ENCODE peak calls at places on chromosome 20, in five cellular contexts. F is GM06990, G is NB4, T is neural progenitor cell, K is astrocyte of the spinal cord. E is an unnamed sample.

GRCh38 chr20:32329817-32330554 is 28.1 kb upstream of the ASXL1 start:
- DNase-seq in F (no peak), G (no peak), T (no peak), K (no peak), E (no peak)

GRCh38 chr20:47196091-47197081 is 160.1 kb downstream of the ZMYND8 start:
- DNase-seq in F (peak), G (peak), T (peak), K (peak), E (peak)

GRCh38 chr20:21577551-21577950 is 63.7 kb upstream of the NKX2-2 start:
- DNase-seq in F (no peak), G (no peak), T (no peak), K (no peak), E (no peak)

GRCh38 chr20:16865406-16865805 is 117.2 kb downstream of the OTOR start:
- DNase-seq in F (no peak), G (no peak), T (no peak), K (no peak), E (no peak)

GRCh38 chr20:31517373-31517772 is 3.1 kb downstream of the HM13 start:
- DNase-seq in F (no peak), G (peak), T (peak), K (peak), E (peak)

GRCh38 chr20:45765980-45766379 is 25.7 kb downstream of the WFDC3 start:
- DNase-seq in F (no peak), G (no peak), T (no peak), K (no peak), E (no peak)

GRCh38 chr20:42567409-42567808 is 622.3 kb downstream of the PTPRT start:
- DNase-seq in F (no peak), G (no peak), T (no peak), K (no peak), E (no peak)

GRCh38 chr20:6501061-6501460 is 266.4 kb upstream of the BMP2 start:
- DNase-seq in F (no peak), G (peak), T (no peak), K (peak), E (peak)

GRCh38 chr20:62860924-62861691 is 514 bp downstream of the TCFL5 start:
- DNase-seq in F (peak), G (peak), T (peak), K (no peak), E (no peak)

GRCh38 chr20:62616728-62617621 is 25.3 kb upstream of the SLCO4A1 start:
- DNase-seq in F (peak), G (peak), T (peak), K (peak), E (no peak)

GRCh38 chr20:47063808-47064207 is 169.2 kb downstream of the EYA2 start:
- DNase-seq in F (no peak), G (no peak), T (peak), K (no peak), E (no peak)

GRCh38 chr20:12180107-12180661 is 262.5 kb downstream of the BTBD3 start:
- DNase-seq in F (no peak), G (no peak), T (no peak), K (no peak), E (no peak)

GRCh38 chr20:38542994-38543906 is 37.7 kb upstream of the ADIG start:
- DNase-seq in F (no peak), G (no peak), T (no peak), K (no peak), E (no peak)

GRCh38 chr20:41534842-41535241 is 83.3 kb downstream of the CHD6 start:
- DNase-seq in F (no peak), G (no peak), T (no peak), K (peak), E (no peak)

GRCh38 chr20:3781153-3781910 is at the start of gene SPEF1:
- DNase-seq in F (no peak), G (peak), T (peak), K (peak), E (peak)

GRCh38 chr20:2754426-2754825 is 46.0 kb downstream of the CPXM1 start:
- DNase-seq in F (no peak), G (no peak), T (no peak), K (no peak), E (no peak)

GRCh38 chr20:5136096-5136495 is 9.3 kb downstream of the CDS2 start:
- DNase-seq in F (no peak), G (no peak), T (peak), K (no peak), E (no peak)

GRCh38 chr20:11159728-11160127 is 485.9 kb upstream of the JAG1 start:
- DNase-seq in F (no peak), G (no peak), T (no peak), K (peak), E (no peak)

GRCh38 chr20:20894753-20895152 is 182.3 kb upstream of the RALGAPA2 start:
- DNase-seq in F (no peak), G (no peak), T (no peak), K (no peak), E (no peak)

GRCh38 chr20:60224914-60225313 is 266.7 kb downstream of the CDH26 start:
- DNase-seq in F (no peak), G (peak), T (peak), K (no peak), E (no peak)

GRCh38 chr20:37897008-37897548 is 5.8 kb upstream of the VSTM2L start:
- DNase-seq in F (no peak), G (peak), T (peak), K (peak), E (peak)

GRCh38 chr20:53177687-53178086 is 205.5 kb downstream of the TSHZ2 start:
- DNase-seq in F (no peak), G (no peak), T (no peak), K (no peak), E (no peak)

GRCh38 chr20:37265152-37265551 is 3.5 kb upstream of the GHRH start:
- DNase-seq in F (peak), G (peak), T (no peak), K (no peak), E (no peak)

GRCh38 chr20:37630161-37630560 is 63.7 kb upstream of the CTNNBL1 start:
- DNase-seq in F (no peak), G (no peak), T (no peak), K (no peak), E (no peak)

DNA sequence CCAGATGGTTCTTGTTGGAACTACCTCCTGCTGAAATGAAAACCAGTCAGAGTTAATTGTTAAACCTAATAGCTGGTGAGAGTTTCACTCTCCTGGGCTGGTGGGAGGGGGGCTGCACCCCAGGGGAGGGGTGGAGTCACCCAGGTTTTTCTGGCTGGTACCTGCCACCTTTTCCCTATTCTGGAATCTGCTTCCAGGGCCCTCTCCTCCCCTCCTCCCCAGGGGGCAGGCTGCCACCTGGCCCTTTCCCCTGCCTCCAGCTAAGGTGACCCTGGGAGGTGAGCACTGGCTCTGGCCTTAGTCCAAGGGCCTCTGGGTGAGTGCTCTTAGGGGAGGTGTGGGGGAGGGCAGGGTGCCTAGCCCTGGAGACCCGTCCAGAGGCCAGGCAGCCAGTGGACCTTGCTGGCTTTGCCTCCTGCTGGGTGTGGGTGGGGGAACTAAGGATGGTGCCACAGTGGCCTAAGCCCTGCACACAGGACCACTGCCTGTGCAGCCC is 48.8 kb upstream of the EPB41L1 start:
- DNase-seq in F (no peak), G (no peak), T (no peak), K (no peak), E (no peak)
- TF ChIP-seq CTCF in F (no peak), G (no peak), T (no peak), K (no peak), E (no peak)

GRCh38 chr20:35171753-35172433 is at the start of gene PROCR:
- DNase-seq in F (no peak), G (peak), T (peak), K (peak), E (peak)

GRCh38 chr20:35174458-35175216 is 2.8 kb downstream of the PROCR start:
- DNase-seq in F (no peak), G (no peak), T (peak), K (no peak), E (no peak)

GRCh38 chr20:35171438-35171752 is 477 bp upstream of the PROCR start:
- DNase-seq in F (no peak), G (no peak), T (no peak), K (no peak), E (no peak)

GRCh38 chr20:35173576-35174192 is 1.8 kb downstream of the PROCR start:
- DNase-seq in F (no peak), G (no peak), T (no peak), K (no peak), E (no peak)

DNA sequence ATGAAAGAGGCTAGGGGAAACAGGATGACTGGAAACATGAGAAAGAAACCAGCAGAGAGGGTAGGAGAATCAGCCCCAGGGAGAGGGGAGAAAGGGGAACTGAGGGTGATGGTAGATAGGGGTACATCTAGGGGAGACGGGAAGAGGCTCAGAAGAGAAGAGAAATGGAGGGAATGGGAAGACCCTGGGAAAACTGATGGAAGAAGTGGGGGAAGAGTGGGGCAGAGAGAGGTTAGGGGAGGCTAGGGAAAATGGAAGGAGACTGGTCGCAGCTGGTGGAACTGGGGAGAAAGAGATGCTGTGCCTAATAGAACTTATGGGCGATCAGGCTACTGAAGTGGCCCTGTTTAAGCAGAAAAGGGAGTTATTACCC is 548 bp downstream of the PROCR start:
- DNase-seq in F (no peak), G (no peak), T (no peak), K (no peak), E (no peak)
- H3K4me3 ChIP-seq in F (no peak), G (no peak), T (no peak), K (peak), E (peak)

DNA sequence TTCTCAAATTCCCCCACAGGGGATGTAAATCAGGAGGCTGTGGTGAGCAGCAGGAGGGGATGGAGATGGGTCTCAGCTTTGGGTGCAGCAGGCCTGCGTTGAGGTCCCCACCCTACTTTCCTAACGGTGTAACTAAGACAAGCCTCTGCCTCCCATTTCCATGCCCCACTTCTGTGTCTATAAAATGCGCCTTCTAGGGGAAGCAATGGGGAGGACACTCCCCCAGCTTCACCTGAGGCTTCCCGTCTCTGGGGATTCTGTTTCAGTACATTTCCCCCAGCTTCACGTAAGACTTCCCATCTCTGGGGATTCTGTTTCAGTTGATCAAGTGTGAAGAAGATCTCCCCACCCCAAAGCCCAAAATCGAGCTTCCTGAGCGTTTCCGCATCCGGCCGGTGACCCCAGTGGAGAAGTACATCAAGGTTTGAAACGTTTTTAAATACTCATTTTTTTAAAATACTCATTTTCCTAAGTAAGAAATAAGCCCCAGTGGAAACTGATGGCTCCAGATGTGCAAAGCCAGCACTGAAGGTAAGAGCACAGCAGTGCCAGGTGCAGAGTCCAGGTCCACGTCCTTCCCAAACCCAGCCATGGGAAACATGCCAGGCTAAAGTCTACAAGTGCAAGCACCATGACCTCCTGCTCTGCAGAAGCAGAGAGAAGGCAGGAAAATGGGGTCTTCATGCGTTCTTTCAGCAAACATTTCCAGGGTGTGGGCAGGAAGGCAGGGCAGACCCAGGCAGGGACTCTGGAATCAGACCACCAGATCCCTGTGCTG is 73.1 kb downstream of the ANKRD60 start:
- DNase-seq in F (no peak), G (no peak), T (no peak), K (no peak), E (no peak)
- TF ChIP-seq CTCF in F (peak), G (peak), T (peak), K (no peak), E (no peak)

GRCh38 chr20:1618954-1619550 is 757 bp downstream of the SIRPB1 start:
- DNase-seq in F (no peak), G (peak), T (no peak), K (no peak), E (no peak)
- H3K4me3 ChIP-seq in F (no peak), G (peak), T (no peak), K (no peak), E (no peak)

GRCh38 chr20:215796-216195 is 11.3 kb upstream of the DEFB129 start:
- DNase-seq in F (no peak), G (no peak), T (no peak), K (no peak), E (no peak)

GRCh38 chr20:214383-214782 is 12.7 kb upstream of the DEFB129 start:
- DNase-seq in F (no peak), G (no peak), T (no peak), K (no peak), E (no peak)

GRCh38 chr20:217266-217665 is 9.8 kb upstream of the DEFB129 start:
- DNase-seq in F (no peak), G (no peak), T (no peak), K (no peak), E (no peak)

GRCh38 chr20:221258-221830 is 5.7 kb upstream of the DEFB129 start:
- DNase-seq in F (no peak), G (no peak), T (no peak), K (no peak), E (no peak)

GRCh38 chr20:219290-220115 is 7.6 kb upstream of the DEFB129 start:
- DNase-seq in F (no peak), G (peak), T (peak), K (no peak), E (no peak)
- TF ChIP-seq CTCF in F (peak), G (peak), T (peak), K (peak), E (peak)

DNA sequence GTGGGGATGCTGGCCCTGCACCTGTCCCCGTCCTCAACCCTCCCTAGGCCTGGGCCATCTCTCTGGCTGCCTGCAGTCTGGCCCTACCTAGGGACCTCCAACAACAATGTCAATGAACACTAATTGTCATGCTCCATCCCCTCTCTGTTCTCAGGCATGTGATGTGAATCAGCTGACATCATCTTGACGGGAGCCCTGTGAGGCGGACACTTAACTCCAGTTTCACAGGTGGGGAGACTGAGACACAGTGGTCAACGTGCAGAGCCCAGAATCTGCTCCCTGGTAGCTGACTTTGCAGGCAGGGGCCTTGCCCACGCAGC is 762 bp upstream of the TCEA2 start:
- DNase-seq in F (no peak), G (no peak), T (no peak), K (no peak), E (no peak)
- H3K4me3 ChIP-seq in F (peak), G (no peak), T (peak), K (peak), E (peak)

GRCh38 chr20:51028616-51029263 is 5.8 kb upstream of the KCNG1 start:
- DNase-seq in F (no peak), G (no peak), T (no peak), K (no peak), E (no peak)
- TF ChIP-seq CTCF in F (no peak), G (no peak), T (no peak), K (no peak), E (no peak)

GRCh38 chr20:33730946-33731692 is 677 bp upstream of the ZNF341 start:
- DNase-seq in F (no peak), G (no peak), T (peak), K (no peak), E (no peak)
- H3K4me3 ChIP-seq in F (peak), G (peak), T (peak), K (peak), E (peak)

GRCh38 chr20:24590193-24590982 is 121.0 kb downstream of the SYNDIG1 start:
- DNase-seq in F (no peak), G (no peak), T (no peak), K (no peak), E (no peak)
- TF ChIP-seq CTCF in F (no peak), G (no peak), T (no peak), K (no peak), E (no peak)

DNA sequence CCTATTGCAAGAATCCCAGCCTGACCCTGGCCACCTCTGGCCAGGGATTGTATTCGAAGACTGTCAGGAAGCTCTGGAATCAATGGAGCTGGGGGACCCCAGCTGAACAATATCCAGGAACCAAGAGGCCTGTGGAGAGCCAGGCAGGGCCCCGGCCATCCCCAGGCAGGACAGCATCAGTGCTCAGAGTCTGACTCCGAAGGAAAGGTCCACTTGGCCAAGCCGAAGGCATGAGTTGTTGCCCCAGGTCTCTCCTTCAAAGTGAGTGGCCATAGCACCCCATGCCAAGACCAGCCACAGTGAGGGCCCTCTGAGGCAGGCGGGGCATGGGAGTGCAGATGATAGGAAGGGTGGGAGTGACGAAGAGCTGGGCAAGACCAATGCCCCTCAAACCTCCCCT is 193.1 kb downstream of the CDH4 start:
- DNase-seq in F (no peak), G (no peak), T (no peak), K (no peak), E (no peak)
- H3K4me3 ChIP-seq in F (no peak), G (no peak), T (no peak), K (no peak), E (no peak)